ENCODE peak calls at places on chromosomes 4 and X, in seven cellular contexts. Q, R, E, H, B, C and Y are unnamed samples.

GRCh38 chr4:126328914-126329313 is 1014.2 kb downstream of the FAT4 start:
- DNase-seq in H (no peak), R (peak; percentile 11), B (no peak), E (no peak), Q (no peak), C (no peak), Y (no peak)

GRCh38 chr4:115219315-115219840 is 106.0 kb upstream of the NDST4 start:
- DNase-seq in Q (no peak), R (no peak), B (no peak), H (no peak), E (no peak), C (no peak), Y (no peak)

GRCh38 chr4:38762560-38762959 is 20.2 kb downstream of the TLR10 start:
- DNase-seq in E (no peak), B (no peak), Q (no peak), R (no peak), H (no peak), C (no peak), Y (no peak)

GRCh38 chr4:9691221-9692065 is 90.0 kb upstream of the DRD5 start:
- DNase-seq in B (peak; percentile 83), C (peak; percentile 85), H (peak; percentile 92), Q (peak; percentile 25), E (peak; percentile 92), R (peak; percentile 94), Y (peak; percentile 72)

GRCh38 chr4:170589597-170590191 is 499.9 kb upstream of the AADAT start:
- DNase-seq in E (peak; percentile 2), H (no peak), B (peak; percentile 36), R (peak; percentile 41), C (peak; percentile 51), Q (peak; percentile 37), Y (peak; percentile 23)

GRCh38 chr4:153408932-153409331 is 57.2 kb upstream of the TMEM131L start:
- DNase-seq in E (no peak), Q (no peak), H (no peak), R (no peak), B (no peak), C (no peak), Y (no peak)

GRCh38 chrX:39577976-39578962 is 519.5 kb downstream of the BCOR start:
- DNase-seq in C (no peak), Q (peak; percentile 68), E (no peak), B (no peak), H (no peak), R (no peak), Y (no peak)

GRCh38 chr4:147829401-147830101 is 97.7 kb downstream of the ARHGAP10 start:
- DNase-seq in Q (no peak), C (no peak), H (no peak), E (no peak), R (no peak), B (no peak), Y (no peak)

GRCh38 chr4:13536607-13537006 is 7.7 kb downstream of the NKX3-2 start:
- DNase-seq in C (no peak), R (peak; percentile 11), H (no peak), B (no peak), Q (no peak), E (no peak), Y (no peak)

GRCh38 chr4:15653430-15653829 is 1.7 kb downstream of the FBXL5 start:
- DNase-seq in E (no peak), Q (no peak), B (no peak), C (no peak), R (no peak), H (no peak), Y (no peak)

GRCh38 chr4:23333556-23333945 is 556.3 kb downstream of the PPARGC1A start:
- DNase-seq in H (no peak), R (no peak), C (no peak), E (no peak), Q (no peak), B (no peak), Y (no peak)

GRCh38 chr4:86895692-86896488 is 3.7 kb upstream of the C4orf36 start:
- DNase-seq in R (peak; percentile 58), H (no peak), C (peak; percentile 61), E (peak; percentile 46), Q (no peak), B (peak; percentile 71), Y (peak; percentile 77)

GRCh38 chrX:25007059-25008053 is 8.4 kb downstream of the ARX start:
- DNase-seq in H (no peak), R (no peak), C (no peak), B (no peak), E (no peak), Q (no peak), Y (peak; percentile 21)

GRCh38 chr4:125951275-125951887 is 636.6 kb downstream of the FAT4 start:
- DNase-seq in Q (no peak), C (no peak), R (peak; percentile 18), E (no peak), B (no peak), H (no peak), Y (no peak)

GRCh38 chr4:77047037-77047436 is 28.8 kb downstream of the CCNI start:
- DNase-seq in B (peak; percentile 10), Q (no peak), R (peak; percentile 14), H (no peak), C (no peak), E (peak; percentile 14), Y (no peak)

GRCh38 chr4:110008540-110008939 is 95.9 kb downstream of the EGF start:
- DNase-seq in E (no peak), Q (no peak), C (no peak), H (no peak), R (no peak), B (no peak), Y (no peak)
- TF ChIP-seq JUND in E (no peak), Q (no peak), C (no peak), H (no peak), R (no peak), B (no peak), Y (no peak)

GRCh38 chr4:8687083-8687482 is 94.5 kb downstream of the CPZ start:
- DNase-seq in C (no peak), R (no peak), H (no peak), E (no peak), B (no peak), Q (no peak), Y (no peak)
- TF ChIP-seq JUND in C (no peak), R (no peak), H (no peak), E (no peak), B (no peak), Q (no peak), Y (no peak)

DNA sequence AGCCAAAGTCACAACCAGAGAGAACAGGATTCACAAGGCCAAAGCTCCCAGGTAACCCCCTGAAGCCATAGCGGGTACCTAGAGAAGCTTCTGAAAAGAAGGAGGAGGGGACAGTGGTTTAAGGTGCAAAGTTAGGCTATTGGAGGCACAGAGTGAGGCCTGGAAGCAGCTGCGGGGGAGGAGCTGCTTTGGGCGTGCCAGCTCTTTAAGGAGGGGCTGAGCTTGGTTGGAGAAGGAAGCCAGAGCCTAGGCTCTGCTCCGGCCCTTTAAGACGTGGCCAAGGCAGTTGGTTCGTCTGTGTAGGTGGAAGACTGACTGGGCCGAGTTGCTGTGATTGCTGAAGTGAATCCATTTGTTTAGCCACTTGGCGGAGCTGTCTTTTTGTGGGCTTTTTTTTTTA is 1.5 kb downstream of the KLF8 start:
- DNase-seq in C (peak; percentile 29), B (no peak), R (no peak), Q (peak; percentile 60), E (no peak), H (peak; percentile 38), Y (peak; percentile 34)
- TF ChIP-seq JUND in C (no peak), B (no peak), R (no peak), Q (no peak), E (no peak), H (no peak), Y (no peak)

GRCh38 chrX:129984196-129984962 is 1.9 kb downstream of the BCORL1 start:
- DNase-seq in E (peak; percentile 70), B (no peak), R (peak; percentile 86), H (no peak), Q (no peak), C (no peak), Y (no peak)

GRCh38 chrX:129981752-129982299 is 609 bp upstream of the BCORL1 start:
- DNase-seq in E (peak; percentile 53), C (no peak), H (no peak), B (no peak), Q (no peak), R (peak; percentile 50), Y (no peak)

GRCh38 chrX:129982300-129983246 is at the start of gene BCORL1:
- DNase-seq in H (peak; percentile 75), E (peak; percentile 96), R (peak; percentile 98), C (peak; percentile 79), B (peak; percentile 75), Q (peak; percentile 66), Y (peak; percentile 86)

GRCh38 chrX:129981207-129981553 is 1.3 kb upstream of the BCORL1 start:
- DNase-seq in H (no peak), C (no peak), Q (no peak), B (no peak), E (no peak), R (no peak), Y (no peak)

DNA sequence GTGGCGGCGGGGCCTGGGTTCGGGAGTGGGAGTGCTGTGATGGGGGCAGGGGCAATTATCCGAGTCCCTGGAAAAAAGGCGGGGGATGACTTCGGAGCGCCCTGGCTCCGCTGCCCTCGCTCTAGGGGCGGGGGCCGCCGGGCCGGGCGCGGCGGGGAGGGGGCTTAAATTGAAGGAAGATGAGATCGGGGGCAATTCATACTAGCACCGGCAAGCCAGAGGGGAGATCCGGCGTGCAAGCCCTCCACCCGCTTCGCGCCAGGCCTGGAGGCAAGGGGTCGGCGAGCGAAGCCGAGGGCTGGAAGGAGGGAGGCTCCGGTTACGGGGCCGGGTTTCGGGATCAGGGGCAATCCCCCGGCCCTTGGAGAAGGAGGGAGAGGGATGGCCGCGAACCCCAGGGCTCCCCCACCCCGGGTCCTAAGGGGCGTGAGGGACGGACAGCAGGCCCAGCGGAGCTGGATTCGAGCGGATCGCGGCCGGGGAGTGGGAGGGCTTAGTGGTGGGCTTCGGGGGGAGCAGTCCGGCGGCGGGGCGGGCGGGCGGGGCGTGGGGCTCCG is 1.2 kb downstream of the BCORL1 start:
- DNase-seq in H (no peak), B (no peak), C (no peak), R (peak; percentile 80), E (peak; percentile 38), Q (no peak), Y (no peak)
- TF ChIP-seq JUND in H (no peak), B (no peak), C (no peak), R (no peak), E (no peak), Q (no peak), Y (no peak)

GRCh38 chr4:83964996-83965541 is 429.2 kb downstream of the GPAT3 start:
- DNase-seq in E (no peak), R (no peak), C (no peak), B (no peak), Q (no peak), H (no peak), Y (peak; percentile 29)

GRCh38 chr4:83959160-83959559 is 423.3 kb downstream of the GPAT3 start:
- DNase-seq in E (no peak), C (no peak), Q (no peak), H (no peak), B (no peak), R (no peak), Y (no peak)

GRCh38 chr4:83962492-83962891 is 426.6 kb downstream of the GPAT3 start:
- DNase-seq in B (no peak), C (no peak), Q (no peak), R (no peak), E (no peak), H (no peak), Y (no peak)

GRCh38 chr4:83961575-83961974 is 425.7 kb downstream of the GPAT3 start:
- DNase-seq in E (peak; percentile 5), R (no peak), C (no peak), H (no peak), B (no peak), Q (no peak), Y (peak; percentile 7)
- TF ChIP-seq JUND in E (no peak), R (no peak), C (no peak), H (no peak), B (no peak), Q (no peak), Y (no peak)

GRCh38 chr4:51885371-51885770 is 42.4 kb downstream of the DCUN1D4 start:
- DNase-seq in H (no peak), C (peak; percentile 13), E (peak; percentile 22), Q (no peak), B (peak; percentile 44), R (peak; percentile 21), Y (peak; percentile 9)
- TF ChIP-seq JUND in H (no peak), C (no peak), E (no peak), Q (no peak), B (no peak), R (no peak), Y (no peak)